ENCODE peak calls at places on chromosomes 7 and 10, in six cellular contexts. O, E, L, F, Z and D are unnamed samples.

GRCh38 chr7:6639627-6640026 is 2.5 kb downstream of the ZNF316 start:
- DNase-seq in O (no peak), E (no peak), L (no peak), F (peak; percentile 70), Z (no peak), D (no peak)

GRCh38 chr7:29626730-29627129 is 63.1 kb downstream of the PRR15 start:
- DNase-seq in O (no peak), E (no peak), L (no peak), F (no peak), Z (no peak), D (no peak)

GRCh38 chr7:5773661-5774086 is 7.8 kb downstream of the RNF216 start:
- DNase-seq in O (peak; percentile 90), E (peak; percentile 33), L (peak; percentile 20), F (no peak), Z (no peak), D (no peak)

GRCh38 chr10:1382711-1383110 is 326.5 kb downstream of the WDR37 start:
- DNase-seq in O (no peak), E (no peak), L (no peak), F (peak; percentile 12), Z (no peak), D (no peak)

GRCh38 chr7:152602962-152603361 is 73.0 kb downstream of the XRCC2 start:
- DNase-seq in O (peak; percentile 18), E (no peak), L (no peak), F (no peak), Z (no peak), D (no peak)

GRCh38 chr10:116925061-116925460 is 75.8 kb downstream of the ENO4 start:
- DNase-seq in O (no peak), E (no peak), L (no peak), F (no peak), Z (no peak), D (no peak)

GRCh38 chr10:27240212-27240890 is at the start of gene ACBD5:
- DNase-seq in O (peak; percentile 56), E (peak; percentile 90), L (peak; percentile 96), F (peak; percentile 95), Z (peak; percentile 61), D (peak; percentile 52)

GRCh38 chr10:48450811-48451466 is 144.5 kb downstream of the MAPK8 start:
- DNase-seq in O (no peak), E (no peak), L (peak; percentile 7), F (no peak), Z (peak; percentile 15), D (no peak)

GRCh38 chr7:14745076-14745475 is 157.5 kb downstream of the DGKB start:
- DNase-seq in O (no peak), E (no peak), L (no peak), F (no peak), Z (no peak), D (no peak)

GRCh38 chr10:131186547-131187253 is 124.8 kb downstream of the TCERG1L start:
- DNase-seq in O (no peak), E (no peak), L (no peak), F (no peak), Z (no peak), D (no peak)

GRCh38 chr10:103603382-103603781 is 109.9 kb downstream of the NEURL1 start:
- DNase-seq in O (no peak), E (no peak), L (no peak), F (no peak), Z (peak; percentile 15), D (no peak)

GRCh38 chr7:42227523-42227922 is 9.5 kb downstream of the GLI3 start:
- DNase-seq in O (no peak), E (no peak), L (no peak), F (peak; percentile 43), Z (no peak), D (no peak)

GRCh38 chr7:137978464-137979237 is 23.2 kb downstream of the CREB3L2 start:
- DNase-seq in O (peak; percentile 97), E (peak; percentile 72), L (no peak), F (no peak), Z (no peak), D (no peak)

GRCh38 chr10:124025638-124026336 is 67.6 kb downstream of the CHST15 start:
- DNase-seq in O (no peak), E (no peak), L (no peak), F (no peak), Z (no peak), D (no peak)

GRCh38 chr7:81013036-81013435 is 94.2 kb upstream of the SEMA3C start:
- DNase-seq in O (peak; percentile 32), E (no peak), L (no peak), F (no peak), Z (no peak), D (no peak)

GRCh38 chr10:47160967-47161366 is 139.0 kb upstream of the GDF10 start:
- DNase-seq in O (no peak), E (no peak), L (no peak), F (no peak), Z (no peak), D (no peak)

GRCh38 chr10:80280071-80280800 is 9.2 kb downstream of the MAT1A start:
- DNase-seq in O (no peak), E (no peak), L (no peak), F (no peak), Z (no peak), D (no peak)

GRCh38 chr10:22805304-22805703 is 90.9 kb upstream of the PIP4K2A start:
- DNase-seq in O (no peak), E (no peak), L (peak; percentile 21), F (no peak), Z (peak; percentile 63), D (no peak)

DNA sequence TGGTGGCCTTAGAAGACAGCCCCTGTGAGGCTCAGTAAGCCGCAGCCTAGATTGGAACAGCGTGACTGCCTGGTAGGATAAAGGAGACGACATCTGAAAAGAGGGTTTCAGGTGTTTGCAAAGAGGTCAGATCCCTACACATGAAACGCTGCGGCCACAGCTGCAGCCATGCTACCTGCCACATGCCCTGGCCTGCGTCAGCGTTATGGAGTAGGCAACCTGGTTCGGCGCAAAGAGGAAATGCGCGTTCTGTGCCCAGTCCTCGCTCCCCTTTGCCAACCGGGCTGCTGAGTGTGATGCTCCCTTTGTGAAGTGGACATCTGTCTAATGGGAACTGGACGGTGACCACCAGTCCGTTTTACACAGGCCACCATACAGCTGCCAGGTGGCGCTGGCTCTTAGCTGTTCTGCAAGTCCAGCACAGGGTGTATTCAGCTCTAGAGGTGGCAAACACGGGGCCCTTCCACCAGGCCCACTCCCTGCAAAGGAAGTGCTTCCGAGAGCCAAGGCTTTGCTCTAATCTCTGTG is 160.3 kb downstream of the CELF2 start:
- DNase-seq in O (no peak), E (no peak), L (peak; percentile 14), F (no peak), Z (no peak), D (no peak)
- H3K27ac ChIP-seq in O (no peak overlapping the region), E (no peak overlapping the region), L (no peak overlapping the region), F (peak overlapping the region; percentile 58), Z (peak overlapping the region; percentile 79), D (peak overlapping the region; percentile 75)

GRCh38 chr7:151138541-151138910 is 29.0 kb downstream of the GBX1 start:
- DNase-seq in O (no peak), E (no peak), L (no peak), F (no peak), Z (no peak), D (no peak)
- TF ChIP-seq CTCF in O (no peak), E (no peak), L (no peak), F (no peak), Z (no peak), D (no peak)

GRCh38 chr7:73646785-73647724 is 20.6 kb upstream of the VPS37D start:
- DNase-seq in O (no peak), E (no peak), L (no peak), F (no peak), Z (no peak), D (no peak)
- H3K27ac ChIP-seq in O (no peak overlapping the region), E (no peak overlapping the region), L (no peak overlapping the region), F (no peak overlapping the region), Z (no peak overlapping the region), D (no peak overlapping the region)

GRCh38 chr7:143375298-143376034 is 5.7 kb upstream of the ZYX start:
- DNase-seq in O (no peak), E (no peak), L (no peak), F (peak; percentile 77), Z (no peak), D (peak; percentile 34)

GRCh38 chr7:143372070-143372469 is 9.1 kb upstream of the ZYX start:
- DNase-seq in O (no peak), E (no peak), L (no peak), F (peak; percentile 76), Z (peak; percentile 73), D (peak; percentile 33)

GRCh38 chr7:143374556-143374955 is 6.6 kb upstream of the ZYX start:
- DNase-seq in O (no peak), E (no peak), L (no peak), F (no peak), Z (no peak), D (no peak)

GRCh38 chr7:143376396-143376795 is 4.7 kb upstream of the ZYX start:
- DNase-seq in O (no peak), E (no peak), L (no peak), F (no peak), Z (no peak), D (no peak)

GRCh38 chr7:143373255-143373794 is 7.8 kb upstream of the ZYX start:
- DNase-seq in O (no peak), E (no peak), L (no peak), F (no peak), Z (no peak), D (no peak)
- TF ChIP-seq CTCF in O (peak; percentile 25), E (no peak), L (no peak), F (no peak), Z (no peak), D (no peak)

GRCh38 chr7:144908943-144909556 is 73.2 kb upstream of the TPK1 start:
- DNase-seq in O (no peak), E (no peak), L (no peak), F (no peak), Z (no peak), D (no peak)
- H3K27ac ChIP-seq in O (no peak overlapping the region), E (no peak overlapping the region), L (no peak overlapping the region), F (no peak overlapping the region), Z (no peak overlapping the region), D (no peak overlapping the region)

GRCh38 chr10:4770766-4771553 is 55.0 kb upstream of the AKR1E2 start:
- DNase-seq in O (peak; percentile 77), E (no peak), L (no peak), F (no peak), Z (no peak), D (no peak)
- TF ChIP-seq CTCF in O (no peak), E (no peak), L (no peak), F (no peak), Z (peak; percentile 42), D (no peak)